ENCODE peak calls at places on chromosomes 3 and 15, in ten cellular contexts. One of them, this sample, is unnamed.

GRCh38 chr3:13798401-13798800 is 81.5 kb downstream of the WNT7A start:
- DNase-seq in EL: no peak
- DNase-seq in GM04504: no peak
- DNase-seq in GM10248: no peak
- DNase-seq in memory B cell: no peak
- DNase-seq in fibroblast of mammary gland: no peak
- DNase-seq in amygdala: no peak
- DNase-seq in foreskin melanocyte: no peak
- DNase-seq in coronary artery: no peak
- DNase-seq in T-cell: no peak
- DNase-seq in this sample: no peak

GRCh38 chr3:24052446-24052845 is 107.4 kb downstream of the NR1D2 start:
- DNase-seq in EL: no peak
- DNase-seq in GM04504: no peak
- DNase-seq in foreskin melanocyte: no peak
- DNase-seq in amygdala: no peak
- DNase-seq in coronary artery: no peak
- DNase-seq in fibroblast of mammary gland: no peak
- DNase-seq in T-cell: no peak
- DNase-seq in GM10248: no peak
- DNase-seq in memory B cell: no peak
- DNase-seq in this sample: no peak

GRCh38 chr15:55627730-55628368 is 39.7 kb upstream of the PYGO1 start:
- DNase-seq in GM10248: no peak
- DNase-seq in foreskin melanocyte: peak; percentile 84
- DNase-seq in GM04504: peak; percentile 55
- DNase-seq in amygdala: no peak
- DNase-seq in EL: peak; percentile 88
- DNase-seq in memory B cell: no peak
- DNase-seq in coronary artery: no peak
- DNase-seq in fibroblast of mammary gland: peak; percentile 96
- DNase-seq in T-cell: no peak
- DNase-seq in this sample: no peak

GRCh38 chr3:24734019-24734418 is 239.4 kb upstream of the THRB start:
- DNase-seq in foreskin melanocyte: no peak
- DNase-seq in GM10248: no peak
- DNase-seq in fibroblast of mammary gland: no peak
- DNase-seq in T-cell: no peak
- DNase-seq in memory B cell: no peak
- DNase-seq in EL: no peak
- DNase-seq in coronary artery: no peak
- DNase-seq in GM04504: no peak
- DNase-seq in amygdala: no peak
- DNase-seq in this sample: no peak

GRCh38 chr3:97821413-97821809 is 400 bp upstream of the CRYBG3 start:
- DNase-seq in T-cell: no peak
- DNase-seq in GM10248: peak; percentile 26
- DNase-seq in GM04504: no peak
- DNase-seq in coronary artery: peak; percentile 76
- DNase-seq in EL: no peak
- DNase-seq in fibroblast of mammary gland: peak; percentile 47
- DNase-seq in foreskin melanocyte: no peak
- DNase-seq in amygdala: peak; percentile 70
- DNase-seq in memory B cell: no peak
- DNase-seq in this sample: no peak

GRCh38 chr3:46080124-46080991 is 53.1 kb upstream of the XCR1 start:
- DNase-seq in T-cell: no peak
- DNase-seq in amygdala: no peak
- DNase-seq in GM04504: no peak
- DNase-seq in EL: peak; percentile 53
- DNase-seq in coronary artery: no peak
- DNase-seq in memory B cell: no peak
- DNase-seq in foreskin melanocyte: peak; percentile 61
- DNase-seq in GM10248: no peak
- DNase-seq in fibroblast of mammary gland: peak; percentile 50
- DNase-seq in this sample: no peak

GRCh38 chr3:121648219-121648958 is 12.3 kb downstream of the HCLS1 start:
- DNase-seq in amygdala: peak; percentile 33
- DNase-seq in memory B cell: no peak
- DNase-seq in fibroblast of mammary gland: peak; percentile 55
- DNase-seq in foreskin melanocyte: no peak
- DNase-seq in GM04504: no peak
- DNase-seq in coronary artery: no peak
- DNase-seq in T-cell: no peak
- DNase-seq in GM10248: no peak
- DNase-seq in EL: no peak
- DNase-seq in this sample: no peak

GRCh38 chr3:23389089-23389488 is 186.0 kb downstream of the UBE2E2 start:
- DNase-seq in EL: no peak
- DNase-seq in GM04504: no peak
- DNase-seq in memory B cell: no peak
- DNase-seq in GM10248: no peak
- DNase-seq in foreskin melanocyte: no peak
- DNase-seq in coronary artery: no peak
- DNase-seq in fibroblast of mammary gland: no peak
- DNase-seq in amygdala: no peak
- DNase-seq in T-cell: no peak
- DNase-seq in this sample: no peak

GRCh38 chr3:182895513-182896112 is 84.7 kb downstream of the DCUN1D1 start:
- DNase-seq in EL: no peak
- DNase-seq in fibroblast of mammary gland: no peak
- DNase-seq in GM04504: no peak
- DNase-seq in amygdala: no peak
- DNase-seq in T-cell: no peak
- DNase-seq in GM10248: no peak
- DNase-seq in memory B cell: no peak
- DNase-seq in foreskin melanocyte: no peak
- DNase-seq in coronary artery: no peak
- DNase-seq in this sample: no peak